ENCODE peak calls at places on chromosomes 3 and 15, in seven cellular contexts. One of them, this sample, is unnamed.

GRCh38 chr3:143070977-143071551 is 48.5 kb upstream of the CHST2 start:
- DNase-seq in OCI-LY7: no peak
- DNase-seq in cardiac muscle cell: no peak
- DNase-seq in AG04450: peak; percentile 46
- DNase-seq in fibroblast of villous mesenchyme: peak; percentile 91
- DNase-seq in fibroblast of mammary gland: peak; percentile 89
- DNase-seq in left ventricle myocardium inferior: no peak
- DNase-seq in this sample: peak; percentile 81

GRCh38 chr3:141181191-141181590 is 50.4 kb upstream of the PXYLP1 start:
- DNase-seq in OCI-LY7: no peak
- DNase-seq in cardiac muscle cell: no peak
- DNase-seq in AG04450: no peak
- DNase-seq in fibroblast of villous mesenchyme: no peak
- DNase-seq in fibroblast of mammary gland: no peak
- DNase-seq in left ventricle myocardium inferior: no peak
- DNase-seq in this sample: no peak

GRCh38 chr15:79682851-79683288 is 213.9 kb downstream of the MTHFS start:
- DNase-seq in OCI-LY7: no peak
- DNase-seq in cardiac muscle cell: no peak
- DNase-seq in AG04450: no peak
- DNase-seq in fibroblast of villous mesenchyme: peak; percentile 6
- DNase-seq in fibroblast of mammary gland: peak; percentile 54
- DNase-seq in left ventricle myocardium inferior: no peak
- DNase-seq in this sample: peak; percentile 55

GRCh38 chr3:61903931-61904657 is 342.7 kb downstream of the PTPRG start:
- DNase-seq in OCI-LY7: no peak
- DNase-seq in cardiac muscle cell: peak; percentile 48
- DNase-seq in AG04450: no peak
- DNase-seq in fibroblast of villous mesenchyme: peak; percentile 31
- DNase-seq in fibroblast of mammary gland: peak; percentile 51
- DNase-seq in left ventricle myocardium inferior: peak; percentile 27
- DNase-seq in this sample: peak; percentile 80

GRCh38 chr15:23081271-23081670 is 41.9 kb upstream of the TUBGCP5 start:
- DNase-seq in OCI-LY7: no peak
- DNase-seq in cardiac muscle cell: peak; percentile 1
- DNase-seq in AG04450: no peak
- DNase-seq in fibroblast of villous mesenchyme: no peak
- DNase-seq in fibroblast of mammary gland: no peak
- DNase-seq in left ventricle myocardium inferior: no peak
- DNase-seq in this sample: no peak

GRCh38 chr3:7709383-7710082 is 792.1 kb upstream of the LMCD1 start:
- DNase-seq in OCI-LY7: no peak
- DNase-seq in cardiac muscle cell: no peak
- DNase-seq in AG04450: no peak
- DNase-seq in fibroblast of villous mesenchyme: no peak
- DNase-seq in fibroblast of mammary gland: no peak
- DNase-seq in left ventricle myocardium inferior: no peak
- DNase-seq in this sample: no peak

GRCh38 chr15:97893988-97894387 is 66.5 kb upstream of the ARRDC4 start:
- DNase-seq in OCI-LY7: no peak
- DNase-seq in cardiac muscle cell: no peak
- DNase-seq in AG04450: no peak
- DNase-seq in fibroblast of villous mesenchyme: no peak
- DNase-seq in fibroblast of mammary gland: no peak
- DNase-seq in left ventricle myocardium inferior: no peak
- DNase-seq in this sample: peak; percentile 57

GRCh38 chr3:96931491-96931890 is 117.1 kb downstream of the EPHA6 start:
- DNase-seq in OCI-LY7: no peak
- DNase-seq in cardiac muscle cell: no peak
- DNase-seq in AG04450: no peak
- DNase-seq in fibroblast of villous mesenchyme: no peak
- DNase-seq in fibroblast of mammary gland: no peak
- DNase-seq in left ventricle myocardium inferior: no peak
- DNase-seq in this sample: no peak

GRCh38 chr3:160450846-160451245 is 1.3 kb upstream of the TRIM59 start:
- DNase-seq in OCI-LY7: no peak
- DNase-seq in cardiac muscle cell: no peak
- DNase-seq in AG04450: peak; percentile 82
- DNase-seq in fibroblast of villous mesenchyme: peak; percentile 80
- DNase-seq in fibroblast of mammary gland: peak; percentile 82
- DNase-seq in left ventricle myocardium inferior: no peak
- DNase-seq in this sample: no peak

GRCh38 chr3:48403533-48404439 is 26.1 kb downstream of the PLXNB1 start:
- DNase-seq in OCI-LY7: no peak
- DNase-seq in cardiac muscle cell: no peak
- DNase-seq in AG04450: no peak
- DNase-seq in fibroblast of villous mesenchyme: no peak
- DNase-seq in fibroblast of mammary gland: no peak
- DNase-seq in left ventricle myocardium inferior: no peak
- DNase-seq in this sample: no peak

GRCh38 chr3:195060531-195061385 is 210.2 kb downstream of the XXYLT1 start:
- DNase-seq in OCI-LY7: no peak
- DNase-seq in cardiac muscle cell: no peak
- DNase-seq in AG04450: no peak
- DNase-seq in fibroblast of villous mesenchyme: no peak
- DNase-seq in fibroblast of mammary gland: no peak
- DNase-seq in left ventricle myocardium inferior: peak; percentile 39
- DNase-seq in this sample: no peak

GRCh38 chr3:190094201-190094718 is 26.4 kb downstream of the P3H2 start:
- DNase-seq in OCI-LY7: no peak
- DNase-seq in cardiac muscle cell: no peak
- DNase-seq in AG04450: no peak
- DNase-seq in fibroblast of villous mesenchyme: peak; percentile 74
- DNase-seq in fibroblast of mammary gland: peak; percentile 36
- DNase-seq in left ventricle myocardium inferior: no peak
- DNase-seq in this sample: no peak

GRCh38 chr3:169505577-169506155 is 157.8 kb downstream of the MECOM start:
- DNase-seq in OCI-LY7: peak; percentile 13
- DNase-seq in cardiac muscle cell: no peak
- DNase-seq in AG04450: no peak
- DNase-seq in fibroblast of villous mesenchyme: no peak
- DNase-seq in fibroblast of mammary gland: no peak
- DNase-seq in left ventricle myocardium inferior: no peak
- DNase-seq in this sample: no peak

GRCh38 chr15:79967331-79968182 is 3.4 kb downstream of the BCL2A1 start:
- DNase-seq in OCI-LY7: no peak
- DNase-seq in cardiac muscle cell: no peak
- DNase-seq in AG04450: no peak
- DNase-seq in fibroblast of villous mesenchyme: no peak
- DNase-seq in fibroblast of mammary gland: no peak
- DNase-seq in left ventricle myocardium inferior: no peak
- DNase-seq in this sample: peak; percentile 68

GRCh38 chr3:60758169-60758568 is 493.1 kb downstream of the FHIT start:
- DNase-seq in OCI-LY7: no peak
- DNase-seq in cardiac muscle cell: no peak
- DNase-seq in AG04450: no peak
- DNase-seq in fibroblast of villous mesenchyme: no peak
- DNase-seq in fibroblast of mammary gland: no peak
- DNase-seq in left ventricle myocardium inferior: no peak
- DNase-seq in this sample: no peak

GRCh38 chr3:152717252-152717651 is 117.7 kb upstream of the P2RY1 start:
- DNase-seq in OCI-LY7: no peak
- DNase-seq in cardiac muscle cell: no peak
- DNase-seq in AG04450: no peak
- DNase-seq in fibroblast of villous mesenchyme: peak; percentile 22
- DNase-seq in fibroblast of mammary gland: no peak
- DNase-seq in left ventricle myocardium inferior: no peak
- DNase-seq in this sample: peak; percentile 86

GRCh38 chr3:152720941-152721718 is 113.8 kb upstream of the P2RY1 start:
- DNase-seq in OCI-LY7: no peak
- DNase-seq in cardiac muscle cell: no peak
- DNase-seq in AG04450: no peak
- DNase-seq in fibroblast of villous mesenchyme: no peak
- DNase-seq in fibroblast of mammary gland: no peak
- DNase-seq in left ventricle myocardium inferior: no peak
- DNase-seq in this sample: no peak

GRCh38 chr3:152713989-152714388 is 120.9 kb upstream of the P2RY1 start:
- DNase-seq in OCI-LY7: no peak
- DNase-seq in cardiac muscle cell: no peak
- DNase-seq in AG04450: no peak
- DNase-seq in fibroblast of villous mesenchyme: no peak
- DNase-seq in fibroblast of mammary gland: no peak
- DNase-seq in left ventricle myocardium inferior: no peak
- DNase-seq in this sample: no peak

GRCh38 chr3:152719264-152719663 is 115.7 kb upstream of the P2RY1 start:
- DNase-seq in OCI-LY7: no peak
- DNase-seq in cardiac muscle cell: no peak
- DNase-seq in AG04450: no peak
- DNase-seq in fibroblast of villous mesenchyme: peak; percentile 63
- DNase-seq in fibroblast of mammary gland: peak; percentile 71
- DNase-seq in left ventricle myocardium inferior: no peak
- DNase-seq in this sample: peak; percentile 86

GRCh38 chr3:152718810-152719209 is 116.1 kb upstream of the P2RY1 start:
- DNase-seq in OCI-LY7: no peak
- DNase-seq in cardiac muscle cell: no peak
- DNase-seq in AG04450: no peak
- DNase-seq in fibroblast of villous mesenchyme: peak; percentile 24
- DNase-seq in fibroblast of mammary gland: peak; percentile 8
- DNase-seq in left ventricle myocardium inferior: no peak
- DNase-seq in this sample: peak; percentile 82
- H3K4me3 ChIP-seq in OCI-LY7: no peak overlapping the region
- H3K4me3 ChIP-seq in cardiac muscle cell: no peak overlapping the region
- H3K4me3 ChIP-seq in AG04450: no peak overlapping the region
- H3K4me3 ChIP-seq in fibroblast of villous mesenchyme: no peak overlapping the region
- H3K4me3 ChIP-seq in fibroblast of mammary gland: no peak overlapping the region
- H3K4me3 ChIP-seq in left ventricle myocardium inferior: no peak overlapping the region
- H3K4me3 ChIP-seq in this sample: no peak overlapping the region

GRCh38 chr3:10473581-10474438 is 31.6 kb downstream of the ATP2B2 start:
- DNase-seq in OCI-LY7: peak; percentile 14
- DNase-seq in cardiac muscle cell: no peak
- DNase-seq in AG04450: no peak
- DNase-seq in fibroblast of villous mesenchyme: no peak
- DNase-seq in fibroblast of mammary gland: no peak
- DNase-seq in left ventricle myocardium inferior: no peak
- DNase-seq in this sample: no peak

GRCh38 chr3:10474847-10475246 is 30.5 kb downstream of the ATP2B2 start:
- DNase-seq in OCI-LY7: peak; percentile 7
- DNase-seq in cardiac muscle cell: no peak
- DNase-seq in AG04450: no peak
- DNase-seq in fibroblast of villous mesenchyme: no peak
- DNase-seq in fibroblast of mammary gland: no peak
- DNase-seq in left ventricle myocardium inferior: no peak
- DNase-seq in this sample: no peak

GRCh38 chr3:10474439-10474723 is 31.0 kb downstream of the ATP2B2 start:
- DNase-seq in OCI-LY7: no peak
- DNase-seq in cardiac muscle cell: no peak
- DNase-seq in AG04450: no peak
- DNase-seq in fibroblast of villous mesenchyme: no peak
- DNase-seq in fibroblast of mammary gland: no peak
- DNase-seq in left ventricle myocardium inferior: no peak
- DNase-seq in this sample: no peak

GRCh38 chr3:10472877-10473440 is 32.4 kb downstream of the ATP2B2 start:
- DNase-seq in OCI-LY7: no peak
- DNase-seq in cardiac muscle cell: no peak
- DNase-seq in AG04450: no peak
- DNase-seq in fibroblast of villous mesenchyme: no peak
- DNase-seq in fibroblast of mammary gland: no peak
- DNase-seq in left ventricle myocardium inferior: no peak
- DNase-seq in this sample: no peak

GRCh38 chr3:10475983-10476382 is 29.4 kb downstream of the ATP2B2 start:
- DNase-seq in OCI-LY7: no peak
- DNase-seq in cardiac muscle cell: no peak
- DNase-seq in AG04450: no peak
- DNase-seq in fibroblast of villous mesenchyme: no peak
- DNase-seq in fibroblast of mammary gland: no peak
- DNase-seq in left ventricle myocardium inferior: no peak
- DNase-seq in this sample: no peak
- TF ChIP-seq CTCF in OCI-LY7: no peak
- TF ChIP-seq CTCF in cardiac muscle cell: no peak
- TF ChIP-seq CTCF in AG04450: no peak
- TF ChIP-seq CTCF in fibroblast of villous mesenchyme: no peak
- TF ChIP-seq CTCF in fibroblast of mammary gland: no peak
- TF ChIP-seq CTCF in left ventricle myocardium inferior: no peak
- TF ChIP-seq CTCF in this sample: no peak

GRCh38 chr3:134038716-134039115 is 9.0 kb upstream of the SLCO2A1 start:
- DNase-seq in OCI-LY7: no peak
- DNase-seq in cardiac muscle cell: no peak
- DNase-seq in AG04450: no peak
- DNase-seq in fibroblast of villous mesenchyme: no peak
- DNase-seq in fibroblast of mammary gland: no peak
- DNase-seq in left ventricle myocardium inferior: no peak
- DNase-seq in this sample: no peak

GRCh38 chr3:134036291-134036690 is 6.6 kb upstream of the SLCO2A1 start:
- DNase-seq in OCI-LY7: no peak
- DNase-seq in cardiac muscle cell: no peak
- DNase-seq in AG04450: no peak
- DNase-seq in fibroblast of villous mesenchyme: no peak
- DNase-seq in fibroblast of mammary gland: no peak
- DNase-seq in left ventricle myocardium inferior: no peak
- DNase-seq in this sample: no peak

GRCh38 chr3:134038071-134038491 is 8.4 kb upstream of the SLCO2A1 start:
- DNase-seq in OCI-LY7: no peak
- DNase-seq in cardiac muscle cell: no peak
- DNase-seq in AG04450: no peak
- DNase-seq in fibroblast of villous mesenchyme: no peak
- DNase-seq in fibroblast of mammary gland: no peak
- DNase-seq in left ventricle myocardium inferior: no peak
- DNase-seq in this sample: no peak

GRCh38 chr3:134035836-134036235 is 6.1 kb upstream of the SLCO2A1 start:
- DNase-seq in OCI-LY7: no peak
- DNase-seq in cardiac muscle cell: no peak
- DNase-seq in AG04450: no peak
- DNase-seq in fibroblast of villous mesenchyme: no peak
- DNase-seq in fibroblast of mammary gland: no peak
- DNase-seq in left ventricle myocardium inferior: no peak
- DNase-seq in this sample: no peak

DNA sequence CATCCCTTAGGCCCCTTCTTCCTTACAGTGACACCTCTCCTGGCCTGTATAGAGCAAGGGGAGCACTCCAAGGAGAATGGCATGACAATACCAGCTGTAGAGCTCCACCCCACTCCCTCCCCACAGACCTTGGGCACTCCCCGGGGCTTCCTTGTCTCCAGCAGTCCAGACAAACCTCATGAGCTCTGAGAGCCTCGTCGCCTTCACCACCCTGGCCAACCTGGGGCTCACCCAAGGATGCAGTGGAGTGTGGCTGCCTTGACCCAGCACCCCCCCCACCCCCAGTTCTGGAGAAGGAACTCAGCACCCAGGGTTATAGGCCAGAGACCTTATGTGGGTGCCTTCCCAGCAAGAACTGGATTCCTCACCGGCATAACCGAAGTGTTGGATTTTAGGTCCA is 7.4 kb upstream of the SLCO2A1 start:
- DNase-seq in OCI-LY7: no peak
- DNase-seq in cardiac muscle cell: no peak
- DNase-seq in AG04450: no peak
- DNase-seq in fibroblast of villous mesenchyme: no peak
- DNase-seq in fibroblast of mammary gland: no peak
- DNase-seq in left ventricle myocardium inferior: no peak
- DNase-seq in this sample: no peak
- H3K4me3 ChIP-seq in OCI-LY7: no peak overlapping the region
- H3K4me3 ChIP-seq in cardiac muscle cell: no peak overlapping the region
- H3K4me3 ChIP-seq in AG04450: no peak overlapping the region
- H3K4me3 ChIP-seq in fibroblast of villous mesenchyme: no peak overlapping the region
- H3K4me3 ChIP-seq in fibroblast of mammary gland: no peak overlapping the region
- H3K4me3 ChIP-seq in left ventricle myocardium inferior: no peak overlapping the region
- H3K4me3 ChIP-seq in this sample: no peak overlapping the region

DNA sequence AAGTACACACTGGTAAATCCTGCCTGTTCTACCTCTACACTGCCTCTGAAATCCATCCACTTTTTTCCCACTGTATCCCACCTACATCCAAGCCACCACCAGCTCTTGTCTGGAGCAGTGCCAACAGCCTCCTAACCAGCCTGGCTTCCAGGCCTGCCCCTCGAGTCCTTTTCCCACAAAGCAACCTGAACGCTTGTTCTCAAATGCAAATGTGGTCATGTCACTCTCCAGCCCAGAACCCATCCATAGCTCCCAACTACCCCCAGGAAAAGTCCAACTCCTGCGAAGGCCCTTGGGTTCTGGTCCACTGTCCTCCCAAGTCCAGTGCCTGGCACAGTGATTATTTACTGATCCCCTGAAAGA is 83.8 kb downstream of the SEMA5B start:
- DNase-seq in OCI-LY7: no peak
- DNase-seq in cardiac muscle cell: no peak
- DNase-seq in AG04450: no peak
- DNase-seq in fibroblast of villous mesenchyme: no peak
- DNase-seq in fibroblast of mammary gland: no peak
- DNase-seq in left ventricle myocardium inferior: no peak
- DNase-seq in this sample: no peak
- TF ChIP-seq CTCF in OCI-LY7: no peak
- TF ChIP-seq CTCF in cardiac muscle cell: no peak
- TF ChIP-seq CTCF in AG04450: no peak
- TF ChIP-seq CTCF in fibroblast of villous mesenchyme: no peak
- TF ChIP-seq CTCF in fibroblast of mammary gland: no peak
- TF ChIP-seq CTCF in left ventricle myocardium inferior: no peak
- TF ChIP-seq CTCF in this sample: no peak